ENCODE peak calls at places on chromosomes 3 and 15, in nine cellular contexts. L, K, G, B, H, C, M, D and R are unnamed samples.

GRCh38 chr3:26721047-26721446 is 98.5 kb downstream of the LRRC3B start:
- DNase-seq in C (no peak), D (no peak), H (no peak), M (no peak), G (no peak), K (no peak), B (no peak), L (no peak), R (no peak)

GRCh38 chr3:128229077-128229837 is 76.0 kb downstream of the EEFSEC start:
- DNase-seq in G (no peak), L (peak; percentile 38), C (no peak), D (no peak), K (no peak), H (no peak), M (no peak), B (no peak), R (no peak)

GRCh38 chr15:90598053-90598577 is 68.4 kb downstream of the CRTC3 start:
- DNase-seq in H (no peak), G (peak; percentile 29), M (peak; percentile 37), D (peak; percentile 4), C (peak; percentile 68), L (no peak), B (peak; percentile 45), K (peak; percentile 72), R (peak; percentile 16)

GRCh38 chr3:61901986-61902385 is 340.6 kb downstream of the PTPRG start:
- DNase-seq in H (no peak), D (no peak), K (no peak), L (no peak), B (no peak), C (no peak), M (no peak), G (no peak), R (no peak)

GRCh38 chr15:62337934-62338333 is 172.8 kb upstream of the C2CD4B start:
- DNase-seq in L (no peak), M (no peak), D (no peak), G (no peak), B (no peak), H (no peak), K (no peak), C (no peak), R (no peak)

GRCh38 chr3:58608648-58609047 is 31.5 kb upstream of the FAM107A start:
- DNase-seq in M (peak; percentile 65), H (no peak), B (no peak), D (no peak), C (no peak), K (no peak), L (no peak), G (no peak), R (peak; percentile 65)

GRCh38 chr3:105195260-105195659 is 171.4 kb upstream of the ALCAM start:
- DNase-seq in H (no peak), C (no peak), B (no peak), L (no peak), D (no peak), G (peak; percentile 67), M (no peak), K (no peak), R (no peak)

GRCh38 chr3:10408680-10409079 is 87.8 kb upstream of the SEC13 start:
- DNase-seq in L (no peak), B (no peak), D (no peak), M (no peak), K (no peak), H (no peak), G (peak; percentile 15), C (no peak), R (no peak)

GRCh38 chr15:90871716-90872480 is 3.5 kb downstream of the FURIN start:
- DNase-seq in C (no peak), G (no peak), D (no peak), H (no peak), B (peak; percentile 63), M (peak; percentile 48), K (no peak), L (peak; percentile 46), R (peak; percentile 55)

GRCh38 chr3:31423522-31423921 is 109.2 kb upstream of the STT3B start:
- DNase-seq in G (peak; percentile 87), H (no peak), B (peak; percentile 55), M (no peak), K (no peak), C (no peak), L (peak; percentile 24), D (no peak), R (no peak)

GRCh38 chr15:90291679-90292356 is 26.3 kb downstream of the NGRN start:
- DNase-seq in M (no peak), D (no peak), K (no peak), L (no peak), B (no peak), G (peak; percentile 31), H (no peak), C (no peak), R (peak; percentile 70)

GRCh38 chr3:9087831-9088413 is 124.7 kb upstream of the RAD18 start:
- DNase-seq in M (no peak), B (no peak), C (peak; percentile 41), K (no peak), G (no peak), L (no peak), H (no peak), D (no peak), R (no peak)

GRCh38 chr3:82390868-82391267 is 629.4 kb upstream of the GBE1 start:
- DNase-seq in M (no peak), G (no peak), K (no peak), D (no peak), B (no peak), L (no peak), H (no peak), C (no peak), R (no peak)

GRCh38 chr3:44159901-44160300 is 81.8 kb upstream of the TOPAZ1 start:
- DNase-seq in C (no peak), L (no peak), G (no peak), B (no peak), K (no peak), D (no peak), M (no peak), H (no peak), R (no peak)

GRCh38 chr15:35657679-35658201 is 111.8 kb upstream of the DPH6 start:
- DNase-seq in M (no peak), D (no peak), G (peak; percentile 45), H (no peak), K (no peak), B (no peak), L (no peak), C (peak; percentile 16), R (no peak)

GRCh38 chr15:93825721-93826120 is 405.6 kb upstream of the MCTP2 start:
- DNase-seq in D (no peak), H (no peak), M (no peak), B (no peak), C (no peak), G (no peak), L (no peak), K (no peak), R (no peak)

GRCh38 chr15:28005004-28005527 is 94.0 kb downstream of the OCA2 start:
- DNase-seq in H (no peak), D (no peak), M (no peak), K (no peak), L (no peak), G (no peak), C (peak; percentile 3), B (no peak), R (no peak)

GRCh38 chr3:13114811-13115615 is 41.8 kb upstream of the IQSEC1 start:
- DNase-seq in G (no peak), M (no peak), H (no peak), K (no peak), D (no peak), B (no peak), L (no peak), C (no peak), R (no peak)

GRCh38 chr3:35524851-35525250 is 114.5 kb upstream of the ARPP21 start:
- DNase-seq in C (no peak), L (no peak), H (no peak), B (no peak), M (no peak), G (no peak), K (no peak), D (no peak), R (no peak)

GRCh38 chr3:59880717-59881116 is 830.9 kb upstream of the CFAP20DC start:
- DNase-seq in B (no peak), D (no peak), M (no peak), K (no peak), C (no peak), H (no peak), L (no peak), G (no peak), R (no peak)

GRCh38 chr15:42100021-42100800 is 5.8 kb upstream of the PLA2G4D start:
- DNase-seq in D (no peak), C (no peak), G (peak; percentile 35), K (no peak), L (no peak), B (no peak), M (no peak), H (no peak), R (no peak)

GRCh38 chr15:62474771-62475124 is 309.7 kb upstream of the C2CD4B start:
- DNase-seq in B (no peak), C (no peak), K (no peak), L (no peak), M (no peak), D (no peak), G (no peak), H (no peak), R (no peak)

GRCh38 chr3:193711964-193712598 is 119.1 kb downstream of the OPA1 start:
- DNase-seq in K (no peak), D (no peak), L (no peak), H (no peak), M (no peak), B (peak; percentile 34), G (no peak), C (no peak), R (peak; percentile 63)
- TF ChIP-seq CTCF in K (no peak), D (no peak), L (no peak), H (no peak), M (no peak), B (no peak), G (no peak), C (peak; percentile 53), R (no peak)

GRCh38 chr3:5122741-5123706 is 932 bp downstream of the ARL8B start:
- DNase-seq in B (peak; percentile 64), D (no peak), L (peak; percentile 41), C (peak; percentile 58), M (no peak), G (peak; percentile 86), H (peak; percentile 2), K (peak; percentile 73), R (peak; percentile 25)
- TF ChIP-seq CTCF in B (no peak), D (no peak), L (no peak), C (no peak), M (no peak), G (peak; percentile 20), H (no peak), K (no peak), R (no peak)

DNA sequence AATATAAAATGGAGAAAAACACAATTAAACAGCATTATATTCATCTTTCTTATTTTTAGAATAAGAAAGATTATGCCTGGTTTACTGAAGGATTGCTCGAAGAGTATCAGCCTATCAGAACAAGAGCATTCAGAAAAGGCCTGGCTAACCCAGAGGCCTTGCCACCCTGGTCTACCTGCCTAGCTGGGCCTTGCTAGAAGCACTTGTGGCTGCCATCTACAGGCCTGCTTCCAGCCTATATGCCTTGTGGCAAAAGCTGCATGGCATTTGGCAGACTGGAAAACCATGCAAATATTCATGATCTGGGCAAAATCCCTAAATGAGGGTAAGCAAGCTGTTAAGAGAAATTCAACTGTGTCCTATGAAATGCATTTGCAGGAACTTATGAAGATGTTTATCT is 9.3 kb upstream of the ATP13A4 start:
- DNase-seq in B (peak; percentile 17), G (peak; percentile 5), L (no peak), M (no peak), C (no peak), H (no peak), K (no peak), D (no peak), R (peak; percentile 45)
- TF ChIP-seq CTCF in B (peak; percentile 29), G (peak; percentile 44), L (no peak), M (peak; percentile 10), C (no peak), H (no peak), K (no peak), D (no peak), R (no peak)

GRCh38 chr3:146218880-146219866 is 31.7 kb downstream of the PLSCR4 start:
- DNase-seq in D (no peak), L (peak; percentile 73), M (peak; percentile 17), G (peak; percentile 64), K (no peak), B (peak; percentile 46), C (no peak), H (peak; percentile 12), R (peak; percentile 47)
- TF ChIP-seq CTCF in D (peak; percentile 71), L (peak; percentile 59), M (peak; percentile 82), G (peak; percentile 67), K (peak; percentile 70), B (peak; percentile 78), C (no peak), H (peak; percentile 78), R (peak; percentile 63)